ENCODE peak calls at places on chromosomes 2 and 18, in five cellular contexts. V is transverse colon, Y is NB4, D is stomach, N is breast epithelium. G is an unnamed sample.

GRCh38 chr2:29290293-29291052 is 175.3 kb downstream of the CLIP4 start:
- DNase-seq in V (no peak), Y (no peak), D (no peak), N (no peak), G (no peak)

GRCh38 chr18:49933530-49933929 is 120.2 kb upstream of the ACAA2 start:
- DNase-seq in V (no peak), Y (no peak), D (no peak), N (no peak), G (no peak)

GRCh38 chr2:76472946-76473345 is 762.2 kb upstream of the GCFC2 start:
- DNase-seq in V (no peak), Y (no peak), D (no peak), N (no peak), G (no peak)

GRCh38 chr2:235325126-235325525 is 168.7 kb upstream of the AGAP1 start:
- DNase-seq in V (no peak), Y (no peak), D (no peak), N (no peak), G (no peak)

GRCh38 chr2:85577386-85578242 is at the start of gene VAMP8:
- DNase-seq in V (peak), Y (peak), D (peak), N (peak), G (no peak)

GRCh38 chr18:77223221-77223639 is 26.4 kb upstream of the GALR1 start:
- DNase-seq in V (no peak), Y (no peak), D (no peak), N (no peak), G (no peak)

GRCh38 chr2:160220545-160221009 is 20.5 kb upstream of the ITGB6 start:
- DNase-seq in V (no peak), Y (no peak), D (no peak), N (no peak), G (no peak)

GRCh38 chr18:22106536-22107292 is 62.7 kb upstream of the GATA6 start:
- DNase-seq in V (no peak), Y (no peak), D (peak), N (no peak), G (peak)

GRCh38 chr18:48922801-48923730 is 27.7 kb downstream of the SMAD7 start:
- DNase-seq in V (peak), Y (peak), D (peak), N (no peak), G (peak)

GRCh38 chr2:65130440-65131175 is 702 bp upstream of the RAB1A start:
- DNase-seq in V (no peak), Y (no peak), D (no peak), N (no peak), G (no peak)

GRCh38 chr2:65133626-65134025 is 3.7 kb upstream of the RAB1A start:
- DNase-seq in V (no peak), Y (no peak), D (no peak), N (no peak), G (no peak)

GRCh38 chr2:65128297-65129190 is 1.4 kb downstream of the RAB1A start:
- DNase-seq in V (no peak), Y (peak), D (peak), N (no peak), G (no peak)

GRCh38 chr2:65129276-65129612 is 662 bp downstream of the RAB1A start:
- DNase-seq in V (no peak), Y (peak), D (no peak), N (no peak), G (no peak)

GRCh38 chr2:65129613-65130439 is at the start of gene RAB1A:
- DNase-seq in V (peak), Y (peak), D (peak), N (peak), G (peak)
- TF ChIP-seq POLR2A in V (peak), Y (peak), D (no peak), N (peak), G (peak)

GRCh38 chr2:157439792-157440186 is 4.1 kb downstream of the CYTIP start:
- DNase-seq in V (peak), Y (peak), D (no peak), N (no peak), G (no peak)
- TF ChIP-seq POLR2A in V (peak), Y (no peak), D (no peak), N (no peak), G (no peak)

GRCh38 chr18:30712383-30712782 is 330.2 kb downstream of the DSC3 start:
- DNase-seq in V (no peak), Y (peak), D (no peak), N (no peak), G (no peak)
- TF ChIP-seq POLR2A in V (no peak), Y (no peak), D (no peak), N (no peak), G (no peak)

DNA sequence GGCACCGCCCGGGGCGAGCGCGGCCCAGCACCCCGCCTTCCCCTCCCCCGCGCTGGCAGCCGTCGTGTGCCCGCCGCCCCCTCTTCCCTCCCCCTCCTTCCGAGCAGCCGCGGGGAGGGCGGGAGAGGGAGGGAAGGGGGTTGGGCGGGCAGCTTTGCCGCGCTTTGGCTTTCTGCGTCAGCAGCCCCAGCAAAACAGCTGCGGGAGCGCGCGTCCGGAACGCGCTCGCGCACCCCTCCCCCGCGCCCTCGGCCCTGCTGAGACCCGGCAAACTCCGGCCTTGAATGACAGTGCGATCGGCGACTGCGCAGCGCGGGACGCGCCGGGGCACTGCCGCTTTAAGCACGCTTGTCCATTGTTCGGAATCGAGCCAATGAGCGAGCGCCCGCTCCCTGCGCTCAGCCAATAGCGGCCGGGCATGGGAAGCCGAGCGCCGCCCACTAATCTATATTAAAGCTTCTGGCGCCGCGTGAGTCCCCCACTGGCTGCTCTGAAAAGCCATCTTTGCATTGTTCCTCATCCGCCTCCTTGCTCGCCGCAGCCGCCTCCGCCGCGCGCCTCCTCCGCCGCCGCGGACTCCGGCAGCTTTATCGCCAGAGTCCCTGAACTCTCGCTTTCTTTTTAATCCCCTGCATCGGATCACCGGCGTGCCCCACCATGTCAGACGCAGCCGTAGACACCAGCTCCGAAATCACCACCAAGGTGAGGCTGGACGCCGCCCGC is at the start of gene PTMA:
- DNase-seq in V (peak), Y (peak), D (peak), N (peak), G (peak)
- TF ChIP-seq POLR2A in V (peak), Y (peak), D (no peak), N (peak), G (peak)

DNA sequence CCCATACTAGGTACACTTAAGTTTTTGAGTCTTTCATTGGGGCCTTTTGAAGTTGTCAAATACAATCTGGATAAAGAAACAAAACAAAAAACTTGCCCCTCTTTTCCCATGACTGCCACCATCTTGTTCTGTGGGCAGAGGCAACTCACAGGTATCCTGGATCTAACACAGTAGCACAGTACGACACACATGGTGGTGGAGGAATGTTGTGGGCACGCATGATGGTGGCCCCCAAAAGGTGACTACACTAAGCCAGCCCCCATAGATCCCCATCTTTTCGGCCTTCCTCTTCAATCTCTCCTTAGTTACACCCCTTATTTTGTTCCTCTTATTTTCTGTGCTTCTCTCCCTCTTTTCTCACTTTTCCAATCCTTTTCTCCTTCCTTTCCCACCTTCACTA is 4.5 kb upstream of the STPG4 start:
- DNase-seq in V (no peak), Y (no peak), D (no peak), N (no peak), G (no peak)
- TF ChIP-seq POLR2A in V (no peak), Y (no peak), D (no peak), N (no peak), G (no peak)

DNA sequence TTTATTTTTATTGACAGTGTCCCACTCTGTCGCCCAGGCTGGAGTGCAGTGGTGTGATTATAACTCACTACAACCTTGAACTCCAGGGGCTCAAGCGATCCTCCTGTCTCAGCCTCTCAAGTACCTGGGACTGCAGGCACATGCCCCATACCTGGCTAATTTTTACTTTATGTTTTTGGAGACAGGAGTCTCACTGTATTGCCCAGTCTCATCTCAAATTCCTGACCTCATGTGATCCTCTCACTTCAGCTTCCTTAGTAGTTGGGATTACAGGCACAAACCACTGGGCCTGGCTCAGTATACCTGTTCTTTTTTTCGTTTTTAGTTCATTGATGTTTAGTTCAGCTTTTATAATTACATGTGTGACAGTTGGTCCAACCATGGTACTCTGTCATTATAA is 40.1 kb upstream of the SNORC start:
- DNase-seq in V (no peak), Y (no peak), D (no peak), N (no peak), G (no peak)
- TF ChIP-seq POLR2A in V (no peak), Y (no peak), D (no peak), N (no peak), G (no peak)

GRCh38 chr2:205994344-205994743 is 91.6 kb downstream of the INO80D start:
- DNase-seq in V (no peak), Y (no peak), D (no peak), N (no peak), G (no peak)
- TF ChIP-seq POLR2A in V (no peak), Y (no peak), D (no peak), N (no peak), G (no peak)

GRCh38 chr2:18435425-18436037 is 124.9 kb downstream of the RDH14 start:
- DNase-seq in V (no peak), Y (peak), D (no peak), N (no peak), G (no peak)
- TF ChIP-seq POLR2A in V (no peak), Y (no peak), D (no peak), N (no peak), G (no peak)

DNA sequence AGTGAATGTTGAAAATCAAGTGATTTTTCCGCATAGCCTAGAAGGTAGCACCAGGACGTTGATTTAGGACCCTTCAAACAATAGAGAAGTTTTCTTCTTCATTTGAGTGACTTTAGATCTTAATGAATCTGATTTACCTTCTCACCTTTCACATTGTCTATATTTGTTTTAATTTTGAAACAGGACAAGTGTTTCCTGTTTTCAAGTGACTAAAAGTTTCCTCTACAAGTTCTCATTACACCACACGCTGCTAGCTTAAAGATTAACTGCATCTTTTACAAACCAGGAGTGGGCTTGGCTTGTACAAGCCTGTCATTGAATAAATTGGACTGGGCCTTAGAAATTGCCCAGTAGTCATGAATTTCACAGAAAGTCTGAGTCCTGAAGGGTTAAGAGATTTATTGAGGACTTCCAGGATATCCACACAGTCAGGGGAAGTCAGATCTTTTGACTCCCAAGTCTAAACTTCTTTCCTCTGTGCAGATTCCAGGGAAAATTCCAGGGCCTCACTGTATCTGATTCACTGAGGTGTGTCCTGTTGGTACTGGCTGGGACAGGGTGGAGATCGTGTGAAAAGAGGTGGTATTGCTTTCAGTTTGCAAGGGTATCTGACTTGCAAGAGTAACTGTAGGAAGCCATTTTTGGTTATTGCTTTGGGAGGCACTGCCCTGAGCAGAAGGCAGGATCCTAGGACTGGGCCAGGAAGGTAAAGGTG is 3.4 kb downstream of the SGPP2 start:
- DNase-seq in V (peak), Y (no peak), D (peak), N (no peak), G (no peak)
- TF ChIP-seq POLR2A in V (peak), Y (no peak), D (no peak), N (no peak), G (no peak)

DNA sequence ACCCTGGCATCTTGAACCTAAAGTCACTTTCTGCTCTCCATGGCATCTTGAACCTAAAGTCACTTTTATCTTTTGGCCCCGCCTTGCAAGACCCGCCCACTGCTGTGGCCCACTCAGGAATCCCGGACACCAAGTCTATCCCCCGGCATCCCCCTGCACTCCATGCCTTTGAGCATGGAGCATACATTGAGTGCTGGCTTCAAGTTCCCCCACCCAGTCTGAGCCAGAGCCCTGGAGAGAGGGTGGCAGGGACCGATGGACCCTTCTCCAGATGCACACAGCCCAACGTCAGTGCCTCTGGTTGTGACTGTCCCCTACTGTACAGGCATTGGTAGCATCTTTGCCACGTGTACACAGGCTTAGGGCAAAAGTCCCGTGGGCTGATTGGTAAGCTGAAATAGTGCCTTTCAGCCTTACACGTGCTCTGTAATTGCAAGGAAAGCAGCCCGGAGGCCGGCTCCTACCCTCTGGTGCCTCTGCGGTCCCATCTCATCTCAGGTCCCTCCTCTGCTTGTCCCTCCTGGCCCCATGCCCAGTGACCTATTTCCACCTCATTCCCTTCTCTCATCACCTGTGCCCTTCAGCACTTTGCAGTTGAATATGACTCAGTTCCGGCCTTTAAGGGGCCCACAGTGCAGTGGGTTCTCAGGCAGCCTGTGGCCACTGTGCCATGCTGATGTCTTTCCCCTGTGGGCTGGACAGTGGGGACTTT is 154.0 kb downstream of the INHBB start:
- DNase-seq in V (no peak), Y (no peak), D (no peak), N (no peak), G (peak)
- TF ChIP-seq POLR2A in V (no peak), Y (no peak), D (no peak), N (no peak), G (no peak)